ENCODE peak calls at places on chromosomes 1 and 21, in four cellular contexts. K is NCI-H2107; Q is activated CD4-positive, CD25-positive, alpha-beta regulatory T cell; X is nucleus accumbens. Y is an unnamed sample.

GRCh38 chr1:59146651-59147358 is 150.1 kb upstream of the FGGY start:
- DNase-seq in K (no peak), X (peak), Q (peak), Y (peak)

GRCh38 chr1:160748182-160748876 is 9.3 kb downstream of the SLAMF7 start:
- DNase-seq in Q (no peak), X (no peak), K (no peak), Y (no peak)

GRCh38 chr1:88647749-88648415 is 36.2 kb upstream of the PKN2 start:
- DNase-seq in Q (no peak), K (no peak), X (no peak), Y (no peak)

GRCh38 chr1:45894921-45895320 is 91.5 kb downstream of the MAST2 start:
- DNase-seq in Q (no peak), X (no peak), K (no peak), Y (no peak)

GRCh38 chr1:171715813-171716251 is 26.0 kb downstream of the VAMP4 start:
- DNase-seq in Q (no peak), K (no peak), X (no peak), Y (no peak)

GRCh38 chr1:41586230-41586629 is 101.7 kb upstream of the EDN2 start:
- DNase-seq in Q (no peak), X (no peak), K (no peak), Y (no peak)

GRCh38 chr1:228362884-228363450 is 43.7 kb downstream of the TRIM11 start:
- DNase-seq in X (no peak), K (no peak), Q (no peak), Y (no peak)

GRCh38 chr1:155979525-155980343 is 1.4 kb upstream of the ARHGEF2 start:
- DNase-seq in Q (no peak), K (no peak), X (no peak), Y (no peak)

GRCh38 chr1:162206749-162207635 is 137.5 kb downstream of the NOS1AP start:
- DNase-seq in Q (no peak), X (no peak), K (peak), Y (no peak)

GRCh38 chr1:15110867-15111230 is 42.7 kb upstream of the TMEM51 start:
- DNase-seq in X (no peak), K (no peak), Q (no peak), Y (no peak)

GRCh38 chr1:171403396-171403795 is 81.9 kb upstream of the PRRC2C start:
- DNase-seq in X (no peak), K (no peak), Q (no peak), Y (no peak)

GRCh38 chr1:174070614-174071013 is 48.5 kb upstream of the RC3H1 start:
- DNase-seq in Q (no peak), K (no peak), X (no peak), Y (no peak)

GRCh38 chr1:109821831-109822745 is 58.4 kb upstream of the EPS8L3 start:
- DNase-seq in Q (no peak), K (no peak), X (no peak), Y (no peak)

GRCh38 chr1:208135354-208135753 is 108.8 kb downstream of the PLXNA2 start:
- DNase-seq in X (no peak), Q (no peak), K (no peak), Y (no peak)

GRCh38 chr21:33642896-33643657 is 776 bp downstream of the ITSN1 start:
- DNase-seq in K (no peak), X (no peak), Q (peak), Y (no peak)

GRCh38 chr1:200483491-200484143 is 73.8 kb upstream of the ZNF281 start:
- DNase-seq in X (no peak), K (no peak), Q (no peak), Y (no peak)

GRCh38 chr1:9319208-9319788 is 26.6 kb downstream of the SPSB1 start:
- DNase-seq in X (no peak), K (no peak), Q (no peak), Y (no peak)

GRCh38 chr21:38567577-38568360 is 69.5 kb upstream of the ERG start:
- DNase-seq in Q (no peak), K (no peak), X (no peak), Y (no peak)

GRCh38 chr1:187038789-187039188 is 210.0 kb downstream of the PLA2G4A start:
- DNase-seq in X (no peak), K (no peak), Q (no peak), Y (no peak)

GRCh38 chr1:34113362-34113761 is 51.7 kb downstream of the CSMD2 start:
- DNase-seq in Q (no peak), K (no peak), X (peak), Y (no peak)

GRCh38 chr1:27029517-27029916 is 16.9 kb upstream of the TENT5B start:
- DNase-seq in Q (no peak), X (no peak), K (no peak), Y (no peak)